ENCODE peak calls at places on chromosomes 6 and 20, in four cellular contexts. S, J, B and M are unnamed samples.

GRCh38 chr6:143394351-143394750 is 56.1 kb downstream of the ADAT2 start:
- DNase-seq in S (no peak), B (no peak), J (no peak), M (no peak)

GRCh38 chr6:169807219-169807618 is 55.8 kb downstream of the ERMARD start:
- DNase-seq in B (no peak), J (no peak), S (no peak), M (no peak)

GRCh38 chr20:17610566-17611289 is 40.9 kb downstream of the DSTN start:
- DNase-seq in S (peak), J (peak), B (no peak), M (peak)

GRCh38 chr6:156827382-156827781 is 50.2 kb downstream of the ARID1B start:
- DNase-seq in J (no peak), B (no peak), S (peak), M (no peak)

GRCh38 chr20:34544109-34544793 is 14.3 kb upstream of the MAP1LC3A start:
- DNase-seq in B (peak), S (no peak), J (no peak), M (no peak)

GRCh38 chr6:124535746-124536145 is 426.5 kb upstream of the RNF217 start:
- DNase-seq in B (no peak), S (no peak), J (no peak), M (no peak)

GRCh38 chr20:40286991-40287531 is 402.0 kb downstream of the MAFB start:
- DNase-seq in S (peak), J (peak), B (no peak), M (no peak)

GRCh38 chr6:169725270-169726048 is 1.2 kb upstream of the PHF10 start:
- DNase-seq in S (peak), J (peak), B (peak), M (peak)

GRCh38 chr6:166614589-166614988 is 12.5 kb downstream of the RPS6KA2 start:
- DNase-seq in J (no peak), B (no peak), S (no peak), M (no peak)

GRCh38 chr6:134117409-134117808 is 65.0 kb upstream of the SLC2A12 start:
- DNase-seq in B (no peak), S (no peak), J (no peak), M (peak)

GRCh38 chr6:167255918-167256553 is 35.1 kb upstream of the UNC93A start:
- DNase-seq in J (no peak), S (no peak), B (no peak), M (no peak)

GRCh38 chr6:123323419-123324329 is 313.1 kb downstream of the TRDN start:
- DNase-seq in J (no peak), B (no peak), S (no peak), M (no peak)

GRCh38 chr6:97669191-97669651 is 386.2 kb upstream of the MMS22L start:
- DNase-seq in B (peak), S (no peak), J (no peak), M (peak)

GRCh38 chr6:26534681-26535465 is 3.3 kb upstream of the HMGN4 start:
- DNase-seq in S (peak), J (no peak), B (no peak), M (no peak)

GRCh38 chr20:34098570-34098969 is 13.5 kb downstream of the EIF2S2 start:
- DNase-seq in S (no peak), B (no peak), J (no peak), M (no peak)

GRCh38 chr6:78597966-78598365 is 269.4 kb upstream of the IRAK1BP1 start:
- DNase-seq in S (no peak), B (no peak), J (no peak), M (no peak)

GRCh38 chr20:12410783-12411182 is 493.1 kb downstream of the BTBD3 start:
- DNase-seq in S (no peak), B (no peak), J (no peak), M (no peak)

GRCh38 chr6:166625356-166625755 is 1.7 kb downstream of the RPS6KA2 start:
- DNase-seq in B (no peak), J (no peak), S (no peak), M (no peak)

GRCh38 chr6:154974485-154975149 is 20.5 kb upstream of the TIAM2 start:
- DNase-seq in S (no peak), J (no peak), B (no peak), M (no peak)

GRCh38 chr20:47392015-47392720 is 35.7 kb upstream of the ZMYND8 start:
- DNase-seq in S (no peak), J (no peak), B (no peak), M (no peak)

GRCh38 chr6:4164043-4164442 is 28.7 kb upstream of the ECI2 start:
- DNase-seq in B (no peak), J (no peak), S (no peak), M (no peak)

GRCh38 chr6:116200619-116201249 is 53.1 kb downstream of the TSPYL4 start:
- DNase-seq in J (no peak), S (no peak), B (no peak), M (no peak)

GRCh38 chr6:160077526-160077925 is 44.1 kb upstream of the SLC22A1 start:
- DNase-seq in S (no peak), B (no peak), J (no peak), M (no peak)

GRCh38 chr6:145704153-145704781 is 31.1 kb downstream of the EPM2A start:
- DNase-seq in B (peak), J (no peak), S (no peak), M (no peak)

GRCh38 chr20:20480689-20481088 is 112.8 kb downstream of the INSM1 start:
- DNase-seq in J (no peak), B (no peak), S (no peak), M (no peak)

GRCh38 chr20:61662946-61663460 is 402.7 kb downstream of the TAF4 start:
- DNase-seq in J (no peak), S (no peak), B (no peak), M (no peak)

GRCh38 chr6:170405311-170405975 is 98.9 kb downstream of the FAM120B start:
- DNase-seq in S (no peak), B (no peak), J (no peak), M (no peak)

GRCh38 chr20:58310291-58310782 is 822 bp downstream of the RAB22A start:
- DNase-seq in B (no peak), J (no peak), S (no peak), M (no peak)

GRCh38 chr20:57957397-57958049 is 247.7 kb upstream of the PMEPA1 start:
- DNase-seq in S (no peak), B (no peak), J (no peak), M (no peak)

GRCh38 chr6:51717477-51717876 is 369.9 kb downstream of the PKHD1 start:
- DNase-seq in B (no peak), J (no peak), S (no peak), M (no peak)

GRCh38 chr6:47135772-47136171 is 93.6 kb upstream of the ADGRF1 start:
- DNase-seq in S (no peak), J (no peak), B (no peak), M (no peak)

GRCh38 chr6:41092421-41093140 is 19.8 kb downstream of the NFYA start:
- DNase-seq in B (peak), S (no peak), J (no peak), M (no peak)
- TF ChIP-seq CTCF in B (peak), S (no peak), J (no peak), M (no peak)

GRCh38 chr6:30830438-30830837 is 53.9 kb upstream of the DDR1 start:
- DNase-seq in J (no peak), B (no peak), S (no peak), M (no peak)

GRCh38 chr6:30834643-30835042 is 49.7 kb upstream of the DDR1 start:
- DNase-seq in B (no peak), J (no peak), S (no peak), M (no peak)

GRCh38 chr6:30835576-30835975 is 48.7 kb upstream of the DDR1 start:
- DNase-seq in J (no peak), B (no peak), S (no peak), M (no peak)

GRCh38 chr6:30829639-30830250 is 54.6 kb upstream of the DDR1 start:
- DNase-seq in J (no peak), S (no peak), B (no peak), M (no peak)

DNA sequence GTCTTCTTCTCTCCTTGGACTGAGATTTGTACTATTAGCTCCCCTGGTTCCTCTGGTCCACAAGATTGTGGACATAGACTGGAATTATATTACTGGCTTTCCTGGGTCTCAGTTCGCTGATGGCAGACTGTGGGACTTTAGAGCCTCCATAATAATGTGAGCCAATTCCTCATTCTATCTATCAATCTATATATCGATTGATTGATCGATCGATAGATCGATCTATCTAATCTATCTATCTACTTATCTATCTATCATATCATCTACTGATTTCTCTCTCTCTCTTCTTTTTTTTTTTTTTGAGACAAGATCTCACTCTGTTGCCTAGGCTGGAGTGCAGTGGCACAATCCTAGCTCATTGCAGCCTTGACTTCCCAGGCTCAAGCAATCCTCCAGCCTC is 51.5 kb upstream of the DDR1 start:
- DNase-seq in S (no peak), J (no peak), B (no peak), M (no peak)
- TF ChIP-seq CTCF in S (no peak), J (no peak), B (no peak), M (no peak)

GRCh38 chr20:45827030-45827652 is at the start of gene TNNC2:
- DNase-seq in J (no peak), S (no peak), B (no peak), M (no peak)

GRCh38 chr20:45826381-45827019 is 612 bp downstream of the TNNC2 start:
- DNase-seq in S (no peak), B (peak), J (peak), M (no peak)

GRCh38 chr20:45822863-45823262 is 4.2 kb downstream of the TNNC2 start:
- DNase-seq in J (no peak), S (peak), B (no peak), M (peak)

GRCh38 chr20:45821942-45822341 is 5.2 kb downstream of the TNNC2 start:
- DNase-seq in S (no peak), B (no peak), J (no peak), M (no peak)

GRCh38 chr20:45823949-45824835 is 2.9 kb downstream of the TNNC2 start:
- DNase-seq in B (peak), S (peak), J (no peak), M (peak)
- TF ChIP-seq CTCF in B (peak), S (no peak), J (peak), M (no peak)

GRCh38 chr20:50067461-50067860 is 45.5 kb downstream of the UBE2V1 start:
- DNase-seq in J (no peak), S (no peak), B (no peak), M (no peak)
- TF ChIP-seq CTCF in J (no peak), S (no peak), B (no peak), M (no peak)